ENCODE peak calls at places on chromosomes 12 and 14, in seven cellular contexts. M, L, R, C, N, B and Z are unnamed samples.
A peak's percentile ranks its signal among the peaks of the same experiment; 100 is the strongest.

GRCh38 chr14:88933203-88933602 is 108.8 kb downstream of the TTC8 start:
- DNase-seq in N (no peak), B (no peak), C (no peak), L (no peak), M (no peak), R (no peak), Z (peak; percentile 20)

GRCh38 chr12:120514002-120514401 is 15.0 kb downstream of the COQ5 start:
- DNase-seq in B (no peak), R (no peak), N (no peak), L (no peak), M (no peak), C (no peak), Z (peak; percentile 53)

GRCh38 chr14:80446356-80446755 is 235.1 kb upstream of the DIO2 start:
- DNase-seq in M (no peak), C (no peak), L (no peak), B (no peak), R (no peak), N (no peak), Z (no peak)

GRCh38 chr12:117192057-117192456 is 1.8 kb upstream of the FBXO21 start:
- DNase-seq in M (peak; percentile 30), N (no peak), R (peak; percentile 28), L (no peak), B (no peak), C (no peak), Z (no peak)

GRCh38 chr12:93245543-93245942 is 132.2 kb upstream of the NUDT4 start:
- DNase-seq in B (no peak), R (no peak), C (no peak), N (no peak), M (no peak), L (peak; percentile 70), Z (no peak)

GRCh38 chr12:78490841-78491240 is 373.7 kb upstream of the SYT1 start:
- DNase-seq in L (no peak), N (no peak), M (no peak), C (no peak), R (no peak), B (no peak), Z (no peak)

GRCh38 chr14:49945448-49946319 is 52.8 kb downstream of the ARF6 start:
- DNase-seq in C (no peak), M (no peak), B (no peak), N (no peak), L (no peak), R (no peak), Z (no peak)

GRCh38 chr14:93800038-93800937 is 12.0 kb upstream of the PRIMA1 start:
- DNase-seq in N (no peak), R (no peak), M (no peak), L (no peak), B (no peak), C (no peak), Z (no peak)

GRCh38 chr14:104437703-104438102 is 141.9 kb upstream of the C14orf180 start:
- DNase-seq in B (no peak), N (peak; percentile 25), L (no peak), R (no peak), M (no peak), C (no peak), Z (no peak)

GRCh38 chr14:94317259-94317658 is 5.9 kb downstream of the SERPINA6 start:
- DNase-seq in C (no peak), R (no peak), B (no peak), N (no peak), M (no peak), L (no peak), Z (no peak)

GRCh38 chr12:42498549-42499247 is 90.8 kb downstream of the PRICKLE1 start:
- DNase-seq in M (no peak), C (no peak), B (no peak), L (no peak), N (no peak), R (no peak), Z (no peak)

GRCh38 chr12:51838762-51839161 is 9.8 kb downstream of the FIGNL2 start:
- DNase-seq in B (no peak), M (no peak), N (no peak), L (no peak), C (no peak), R (no peak), Z (no peak)

GRCh38 chr14:94423465-94424056 is 29.0 kb downstream of the SERPINA11 start:
- DNase-seq in L (peak; percentile 10), N (peak; percentile 73), C (peak; percentile 68), B (no peak), R (peak; percentile 82), M (peak; percentile 47), Z (peak; percentile 83)

GRCh38 chr12:107366322-107366721 is 273.0 kb upstream of the CRY1 start:
- DNase-seq in N (no peak), C (no peak), M (no peak), B (no peak), R (no peak), L (no peak), Z (no peak)

GRCh38 chr12:127987199-127987901 is 279.6 kb upstream of the TMEM132C start:
- DNase-seq in N (no peak), C (no peak), R (no peak), B (no peak), L (no peak), M (no peak), Z (no peak)

GRCh38 chr14:29037428-29037827 is 270.8 kb downstream of the FOXG1 start:
- DNase-seq in L (no peak), M (no peak), B (no peak), C (no peak), R (no peak), N (no peak), Z (no peak)

GRCh38 chr14:76870146-76870545 is 43.9 kb downstream of the LRRC74A start:
- DNase-seq in M (no peak), B (no peak), N (no peak), C (no peak), L (no peak), R (peak; percentile 50), Z (no peak)

GRCh38 chr12:91574975-91575374 is 392.4 kb upstream of the DCN start:
- DNase-seq in N (no peak), B (no peak), L (no peak), C (no peak), R (no peak), M (no peak), Z (no peak)

GRCh38 chr12:20696181-20696580 is 1.0 kb downstream of the SLCO1C1 start:
- DNase-seq in B (no peak), N (no peak), C (no peak), M (no peak), L (no peak), R (no peak), Z (no peak)

GRCh38 chr12:62763319-62763718 is 171.6 kb downstream of the PPM1H start:
- DNase-seq in L (no peak), R (no peak), B (no peak), N (no peak), C (no peak), M (no peak), Z (no peak)

GRCh38 chr12:62764251-62764650 is 170.7 kb downstream of the PPM1H start:
- DNase-seq in M (no peak), R (no peak), L (no peak), N (no peak), C (no peak), B (no peak), Z (no peak)

GRCh38 chr12:62761658-62762057 is 173.3 kb downstream of the PPM1H start:
- DNase-seq in B (no peak), L (no peak), N (no peak), C (no peak), M (no peak), R (peak; percentile 92), Z (no peak)

GRCh38 chr12:62763827-62764226 is 171.1 kb downstream of the PPM1H start:
- DNase-seq in M (no peak), B (no peak), C (no peak), L (no peak), N (no peak), R (no peak), Z (no peak)

DNA sequence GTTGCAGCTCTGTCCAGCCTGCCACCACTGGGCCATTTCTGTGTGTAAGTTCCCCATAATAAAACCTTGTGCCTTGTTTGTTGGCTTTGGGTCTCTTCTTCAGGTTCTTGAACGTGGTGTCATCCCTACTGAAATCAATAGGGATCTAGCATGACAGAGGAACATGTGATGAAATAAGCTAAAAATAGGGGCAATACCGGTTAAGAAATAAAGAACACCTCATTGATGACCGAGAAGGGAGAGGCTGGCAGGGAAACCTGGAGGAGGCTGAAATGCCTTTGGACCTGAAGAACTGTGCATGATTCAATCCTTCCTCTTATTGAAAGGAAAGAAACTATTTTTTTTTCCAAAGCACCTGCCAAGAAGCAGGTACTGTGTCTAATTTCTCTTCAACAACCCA is 172.3 kb downstream of the PPM1H start:
- DNase-seq in N (no peak), B (no peak), L (no peak), M (no peak), R (peak; percentile 24), C (no peak), Z (no peak)
- H3K4me3 ChIP-seq in N (no peak overlapping the region), B (no peak overlapping the region), L (no peak overlapping the region), M (no peak overlapping the region), R (no peak overlapping the region), C (no peak overlapping the region), Z (no peak overlapping the region)

DNA sequence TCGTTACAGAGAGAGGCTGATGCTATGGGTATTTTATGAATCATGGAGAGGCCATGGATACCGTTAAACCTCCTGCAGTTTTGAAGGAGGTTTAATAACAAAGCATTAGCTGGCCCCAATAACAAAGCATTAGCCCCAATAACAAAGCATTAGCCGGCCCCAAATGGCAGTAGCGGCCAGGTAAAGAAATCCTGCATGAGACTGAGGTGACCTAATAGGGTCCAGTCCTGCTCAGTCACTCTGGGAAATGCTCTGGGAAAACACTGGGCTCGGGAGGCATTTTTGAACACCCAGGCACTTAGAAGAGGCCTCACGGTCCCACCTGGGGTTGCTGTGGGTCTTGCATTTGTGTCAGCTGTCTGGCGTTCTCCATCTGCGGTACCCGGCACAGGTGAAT is 776 bp upstream of the RIN3 start:
- DNase-seq in N (no peak), L (no peak), M (no peak), R (no peak), B (no peak), C (no peak), Z (no peak)
- H3K4me3 ChIP-seq in N (peak overlapping the region; percentile 84), L (peak overlapping the region; percentile 80), M (peak overlapping the region; percentile 55), R (no peak overlapping the region), B (peak overlapping the region; percentile 85), C (peak overlapping the region; percentile 83), Z (peak overlapping the region; percentile 58)

DNA sequence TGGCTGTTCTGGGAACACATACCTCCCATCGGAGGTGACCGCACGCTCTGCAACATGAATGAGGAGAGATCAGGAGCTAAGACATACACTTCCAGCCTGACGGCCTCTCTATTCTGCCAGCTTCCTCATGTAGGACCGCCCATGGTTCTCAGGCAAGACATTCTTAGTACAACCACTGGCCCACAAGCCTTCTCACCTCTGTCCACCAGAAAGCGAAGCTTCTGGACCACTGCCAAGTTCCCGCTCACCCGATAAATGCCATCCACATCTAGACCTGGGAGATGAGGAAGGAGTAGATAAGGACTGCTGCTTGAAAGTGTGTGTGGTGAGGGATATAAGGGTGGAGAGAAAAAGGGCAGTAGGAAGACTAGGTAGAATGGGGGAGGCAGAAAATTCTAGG is 5.2 kb downstream of the ARHGAP9 start:
- DNase-seq in R (no peak), L (no peak), B (no peak), C (no peak), N (no peak), M (no peak), Z (no peak)
- H3K4me3 ChIP-seq in R (no peak overlapping the region), L (no peak overlapping the region), B (no peak overlapping the region), C (no peak overlapping the region), N (no peak overlapping the region), M (no peak overlapping the region), Z (no peak overlapping the region)

DNA sequence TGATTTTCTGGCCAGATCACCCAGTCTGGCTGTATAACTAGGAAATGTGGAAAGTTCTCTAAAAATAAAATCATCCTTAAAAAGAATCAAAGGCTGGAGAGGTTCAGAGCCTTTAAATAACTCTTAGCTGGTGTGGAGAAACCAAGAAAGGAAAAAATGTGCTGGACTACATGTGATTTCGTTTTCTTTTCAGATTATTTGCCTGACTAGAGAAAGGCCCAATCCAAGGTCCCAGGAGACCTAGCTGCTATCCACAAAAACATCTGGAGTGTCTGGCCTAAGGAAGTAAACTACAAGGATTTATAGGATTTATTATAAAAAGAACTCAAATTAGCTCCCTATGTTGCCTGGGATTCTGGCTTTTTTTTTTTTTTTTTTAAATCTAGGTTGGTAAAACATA is 773 bp upstream of the TMEM30B start:
- DNase-seq in M (no peak), L (no peak), C (no peak), R (no peak), B (no peak), N (no peak), Z (no peak)
- H3K4me3 ChIP-seq in M (no peak overlapping the region), L (no peak overlapping the region), C (peak overlapping the region; percentile 56), R (no peak overlapping the region), B (peak overlapping the region; percentile 71), N (no peak overlapping the region), Z (no peak overlapping the region)